ENCODE peak calls at places on chromosome 6, in ten cellular contexts. One of them, this sample, is unnamed. For H3K4me1 and H3K9me3, the result is how much of the 10 kb centered on the place peaks cover.

GRCh38 chr6:36911946-36912555 is 26.3 kb downstream of the C6orf89 start:
- DNase-seq in neuronal stem cell: no peak
- DNase-seq in aorta: no peak
- DNase-seq in keratinocyte: no peak
- DNase-seq in HCT116: no peak
- DNase-seq in neural progenitor cell: no peak
- DNase-seq in upper lobe of right lung: no peak
- DNase-seq in A549: no peak
- DNase-seq in uterus: no peak
- DNase-seq in CD4-positive, CD25-positive, alpha-beta regulatory T cell: no peak
- DNase-seq in this sample: no peak

GRCh38 chr6:71486466-71486865 is 197.9 kb downstream of the OGFRL1 start:
- DNase-seq in neuronal stem cell: no peak
- DNase-seq in aorta: no peak
- DNase-seq in keratinocyte: no peak
- DNase-seq in HCT116: no peak
- DNase-seq in neural progenitor cell: no peak
- DNase-seq in upper lobe of right lung: no peak
- DNase-seq in A549: no peak
- DNase-seq in uterus: no peak
- DNase-seq in CD4-positive, CD25-positive, alpha-beta regulatory T cell: no peak
- DNase-seq in this sample: no peak

GRCh38 chr6:5556011-5556410 is 294.7 kb downstream of the FARS2 start:
- DNase-seq in neuronal stem cell: no peak
- DNase-seq in aorta: no peak
- DNase-seq in keratinocyte: no peak
- DNase-seq in HCT116: no peak
- DNase-seq in neural progenitor cell: no peak
- DNase-seq in upper lobe of right lung: no peak
- DNase-seq in A549: no peak
- DNase-seq in uterus: no peak
- DNase-seq in CD4-positive, CD25-positive, alpha-beta regulatory T cell: no peak
- DNase-seq in this sample: no peak

GRCh38 chr6:13711726-13712484 is at the start of gene RANBP9:
- DNase-seq in neuronal stem cell: peak
- DNase-seq in aorta: peak
- DNase-seq in keratinocyte: no peak
- DNase-seq in HCT116: peak
- DNase-seq in neural progenitor cell: peak
- DNase-seq in upper lobe of right lung: peak
- DNase-seq in A549: peak
- DNase-seq in uterus: peak
- DNase-seq in CD4-positive, CD25-positive, alpha-beta regulatory T cell: peak
- DNase-seq in this sample: peak

GRCh38 chr6:136031982-136032381 is 180.5 kb downstream of the PDE7B start:
- DNase-seq in neuronal stem cell: no peak
- DNase-seq in aorta: no peak
- DNase-seq in keratinocyte: no peak
- DNase-seq in HCT116: peak
- DNase-seq in neural progenitor cell: no peak
- DNase-seq in upper lobe of right lung: no peak
- DNase-seq in A549: peak
- DNase-seq in uterus: peak
- DNase-seq in CD4-positive, CD25-positive, alpha-beta regulatory T cell: no peak
- DNase-seq in this sample: peak

GRCh38 chr6:90463874-90464273 is 123.0 kb downstream of the MAP3K7 start:
- DNase-seq in neuronal stem cell: no peak
- DNase-seq in aorta: no peak
- DNase-seq in keratinocyte: no peak
- DNase-seq in HCT116: no peak
- DNase-seq in neural progenitor cell: no peak
- DNase-seq in upper lobe of right lung: no peak
- DNase-seq in A549: no peak
- DNase-seq in uterus: no peak
- DNase-seq in CD4-positive, CD25-positive, alpha-beta regulatory T cell: no peak
- DNase-seq in this sample: no peak

GRCh38 chr6:33607784-33608161 is 13.3 kb upstream of the ITPR3 start:
- DNase-seq in neuronal stem cell: no peak
- DNase-seq in aorta: no peak
- DNase-seq in keratinocyte: no peak
- DNase-seq in HCT116: peak
- DNase-seq in neural progenitor cell: no peak
- DNase-seq in upper lobe of right lung: no peak
- DNase-seq in A549: peak
- DNase-seq in uterus: no peak
- DNase-seq in CD4-positive, CD25-positive, alpha-beta regulatory T cell: no peak
- DNase-seq in this sample: no peak

GRCh38 chr6:5108068-5108467 is 22.9 kb downstream of the PPP1R3G start:
- DNase-seq in neuronal stem cell: no peak
- DNase-seq in aorta: no peak
- DNase-seq in keratinocyte: no peak
- DNase-seq in HCT116: no peak
- DNase-seq in neural progenitor cell: no peak
- DNase-seq in upper lobe of right lung: no peak
- DNase-seq in A549: no peak
- DNase-seq in uterus: no peak
- DNase-seq in CD4-positive, CD25-positive, alpha-beta regulatory T cell: no peak
- DNase-seq in this sample: no peak

GRCh38 chr6:24761193-24761835 is 13.4 kb upstream of the GMNN start:
- DNase-seq in neuronal stem cell: no peak
- DNase-seq in aorta: no peak
- DNase-seq in keratinocyte: no peak
- DNase-seq in HCT116: no peak
- DNase-seq in neural progenitor cell: peak
- DNase-seq in upper lobe of right lung: no peak
- DNase-seq in A549: no peak
- DNase-seq in uterus: no peak
- DNase-seq in CD4-positive, CD25-positive, alpha-beta regulatory T cell: no peak
- DNase-seq in this sample: peak

GRCh38 chr6:37283786-37284185 is 25.8 kb upstream of the TMEM217 start:
- DNase-seq in neuronal stem cell: no peak
- DNase-seq in aorta: peak
- DNase-seq in keratinocyte: no peak
- DNase-seq in HCT116: no peak
- DNase-seq in neural progenitor cell: no peak
- DNase-seq in upper lobe of right lung: no peak
- DNase-seq in A549: no peak
- DNase-seq in uterus: no peak
- DNase-seq in CD4-positive, CD25-positive, alpha-beta regulatory T cell: no peak
- DNase-seq in this sample: no peak

GRCh38 chr6:138590796-138591709 is 91.8 kb upstream of the NHSL1 start:
- DNase-seq in neuronal stem cell: peak
- DNase-seq in aorta: no peak
- DNase-seq in keratinocyte: no peak
- DNase-seq in HCT116: peak
- DNase-seq in neural progenitor cell: peak
- DNase-seq in upper lobe of right lung: no peak
- DNase-seq in A549: peak
- DNase-seq in uterus: peak
- DNase-seq in CD4-positive, CD25-positive, alpha-beta regulatory T cell: peak
- DNase-seq in this sample: peak

DNA sequence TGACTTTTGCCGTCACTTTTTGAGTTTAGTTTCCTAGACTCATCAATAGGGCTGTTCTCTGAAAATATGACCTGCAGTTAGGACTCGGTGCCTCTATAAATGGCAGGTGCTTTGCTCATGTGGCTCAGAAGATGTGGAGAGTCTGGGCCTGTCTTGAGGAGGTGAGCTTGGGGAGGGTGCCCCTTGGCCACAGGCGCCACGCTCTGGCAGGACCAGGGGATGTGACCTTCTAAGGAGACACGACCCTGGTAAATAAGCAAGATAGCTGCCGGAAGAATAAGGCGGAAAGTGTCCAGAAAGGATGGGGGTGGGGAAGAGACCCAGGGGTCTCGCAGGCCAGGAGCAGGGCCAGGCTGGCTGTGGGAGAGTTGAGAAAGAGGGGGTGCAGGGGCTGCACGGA is 46.6 kb downstream of the TMEM242 start:
- DNase-seq in neuronal stem cell: no peak
- DNase-seq in aorta: no peak
- DNase-seq in keratinocyte: no peak
- DNase-seq in HCT116: no peak
- DNase-seq in neural progenitor cell: no peak
- DNase-seq in upper lobe of right lung: no peak
- DNase-seq in A549: no peak
- DNase-seq in uterus: no peak
- DNase-seq in CD4-positive, CD25-positive, alpha-beta regulatory T cell: no peak
- DNase-seq in this sample: no peak
- H3K4me1 ChIP-seq in neuronal stem cell: under half
- H3K4me1 ChIP-seq in aorta: under half
- H3K4me1 ChIP-seq in keratinocyte: under half
- H3K4me1 ChIP-seq in HCT116: under half
- H3K4me1 ChIP-seq in neural progenitor cell: under half
- H3K4me1 ChIP-seq in upper lobe of right lung: under half
- H3K4me1 ChIP-seq in A549: under half
- H3K4me1 ChIP-seq in uterus: under half
- H3K4me1 ChIP-seq in CD4-positive, CD25-positive, alpha-beta regulatory T cell: under half
- H3K4me1 ChIP-seq in this sample: under half

GRCh38 chr6:921400-921799 is 228.5 kb upstream of the EXOC2 start:
- DNase-seq in neuronal stem cell: no peak
- DNase-seq in aorta: no peak
- DNase-seq in keratinocyte: no peak
- DNase-seq in HCT116: no peak
- DNase-seq in neural progenitor cell: no peak
- DNase-seq in upper lobe of right lung: no peak
- DNase-seq in A549: no peak
- DNase-seq in uterus: no peak
- DNase-seq in CD4-positive, CD25-positive, alpha-beta regulatory T cell: no peak
- DNase-seq in this sample: no peak
- H3K9me3 ChIP-seq in neuronal stem cell: under half
- H3K9me3 ChIP-seq in aorta: under half
- H3K9me3 ChIP-seq in keratinocyte: under half
- H3K9me3 ChIP-seq in HCT116: under half
- H3K9me3 ChIP-seq in neural progenitor cell: under half
- H3K9me3 ChIP-seq in upper lobe of right lung: under half
- H3K9me3 ChIP-seq in A549: under half
- H3K9me3 ChIP-seq in uterus: under half
- H3K9me3 ChIP-seq in CD4-positive, CD25-positive, alpha-beta regulatory T cell: under half
- H3K9me3 ChIP-seq in this sample: under half

DNA sequence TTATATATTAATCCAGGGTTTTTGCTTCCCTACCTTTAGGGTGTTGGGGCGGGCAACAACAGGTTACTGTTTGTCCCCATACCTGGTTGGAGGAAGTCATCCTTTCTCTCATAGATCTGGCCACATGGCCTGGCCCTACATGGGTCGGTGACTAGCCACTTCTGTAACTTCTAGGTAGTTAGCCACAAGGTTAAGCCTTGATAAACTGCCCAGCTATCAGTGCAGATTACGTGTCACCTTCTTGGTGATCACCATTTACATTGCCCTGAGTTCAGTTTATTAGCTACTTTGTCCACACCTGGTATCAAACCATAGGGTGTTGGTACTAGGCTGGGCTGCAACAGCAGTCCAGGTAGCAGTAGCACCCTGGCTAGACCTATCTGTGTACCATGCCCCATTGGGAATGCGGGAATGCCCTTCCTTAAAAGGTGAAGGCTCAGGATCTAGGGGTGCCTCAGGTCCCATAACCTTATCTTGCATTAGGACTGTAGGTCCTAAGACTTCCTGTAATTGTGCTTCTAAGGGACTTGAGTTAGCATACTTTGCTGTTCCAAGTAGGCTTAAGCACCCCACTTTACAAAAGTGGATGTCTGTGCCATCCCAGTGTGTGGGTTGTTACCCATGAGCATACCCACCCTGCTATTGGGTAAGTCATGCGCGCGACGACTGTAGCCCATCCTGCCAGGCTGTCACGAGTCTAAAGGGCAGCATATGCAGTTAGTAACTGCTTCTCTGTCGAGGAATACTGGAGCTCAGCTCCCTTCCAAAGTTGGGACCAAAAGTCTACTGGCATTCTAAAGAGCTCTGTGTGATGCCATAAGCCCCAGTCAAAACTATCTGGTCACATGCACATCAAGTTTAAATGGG is 5.2 kb downstream of the ZKSCAN3 start:
- DNase-seq in neuronal stem cell: no peak
- DNase-seq in aorta: no peak
- DNase-seq in keratinocyte: no peak
- DNase-seq in HCT116: no peak
- DNase-seq in neural progenitor cell: no peak
- DNase-seq in upper lobe of right lung: peak
- DNase-seq in A549: no peak
- DNase-seq in uterus: no peak
- DNase-seq in CD4-positive, CD25-positive, alpha-beta regulatory T cell: no peak
- DNase-seq in this sample: no peak
- H3K4me1 ChIP-seq in neuronal stem cell: under half
- H3K4me1 ChIP-seq in aorta: under half
- H3K4me1 ChIP-seq in keratinocyte: under half
- H3K4me1 ChIP-seq in HCT116: half or more
- H3K4me1 ChIP-seq in neural progenitor cell: under half
- H3K4me1 ChIP-seq in upper lobe of right lung: under half
- H3K4me1 ChIP-seq in A549: under half
- H3K4me1 ChIP-seq in uterus: under half
- H3K4me1 ChIP-seq in CD4-positive, CD25-positive, alpha-beta regulatory T cell: under half
- H3K4me1 ChIP-seq in this sample: under half

DNA sequence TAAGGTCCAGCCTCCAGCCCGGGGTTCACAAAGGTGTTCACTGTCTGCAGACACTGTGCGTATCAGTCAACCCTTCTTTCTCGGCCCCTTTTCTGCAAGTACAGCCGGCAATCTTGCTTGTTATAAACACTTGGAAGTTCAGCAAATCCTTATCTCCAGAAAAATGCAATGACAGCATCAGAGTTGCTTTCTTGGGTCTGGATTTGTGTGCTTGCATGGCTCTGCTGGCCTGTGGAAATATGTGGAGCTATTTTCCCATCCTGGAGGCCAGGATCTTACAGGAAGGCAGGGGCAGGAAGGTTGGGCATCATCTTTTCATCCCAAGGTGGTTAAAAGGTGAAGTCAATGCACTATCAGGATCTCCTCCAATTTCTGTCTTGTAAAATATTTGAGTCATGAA is 100.3 kb downstream of the SMOC2 start:
- DNase-seq in neuronal stem cell: no peak
- DNase-seq in aorta: no peak
- DNase-seq in keratinocyte: no peak
- DNase-seq in HCT116: no peak
- DNase-seq in neural progenitor cell: no peak
- DNase-seq in upper lobe of right lung: no peak
- DNase-seq in A549: no peak
- DNase-seq in uterus: no peak
- DNase-seq in CD4-positive, CD25-positive, alpha-beta regulatory T cell: no peak
- DNase-seq in this sample: no peak
- H3K9me3 ChIP-seq in neuronal stem cell: under half
- H3K9me3 ChIP-seq in aorta: under half
- H3K9me3 ChIP-seq in keratinocyte: under half
- H3K9me3 ChIP-seq in HCT116: under half
- H3K9me3 ChIP-seq in neural progenitor cell: under half
- H3K9me3 ChIP-seq in upper lobe of right lung: under half
- H3K9me3 ChIP-seq in A549: under half
- H3K9me3 ChIP-seq in uterus: under half
- H3K9me3 ChIP-seq in CD4-positive, CD25-positive, alpha-beta regulatory T cell: under half
- H3K9me3 ChIP-seq in this sample: under half

This sample was measured in BE2C.